ENCODE peak calls at places on chromosomes 12 and 14, in nine cellular contexts. R is stimulated activated CD8-positive, alpha-beta memory T cell treated with anti-CD3 and anti-CD28 coated beads, Interleukin-4, amount 100 ng/mL, for 1 hour; N is GM19239; F is naive thymus-derived CD8-positive, alpha-beta T cell; X is WTC11; S is NAMALWA; I is RCC 7860; L is lung; Y is stromal cell of bone marrow. P is an unnamed sample.
A peak's percentile ranks its signal among the peaks of the same experiment; 100 is the strongest.

GRCh38 chr12:28683371-28683770 is 465.7 kb upstream of the FAR2 start:
- DNase-seq in R (no peak), N (no peak), F (no peak), X (no peak), S (no peak), I (no peak), L (no peak), Y (no peak), P (no peak)

GRCh38 chr12:106096376-106096775 is 42.4 kb downstream of the NUAK1 start:
- DNase-seq in R (no peak), N (no peak), F (no peak), X (no peak), S (no peak), I (peak; percentile 33), L (no peak), Y (no peak), P (no peak)

GRCh38 chr14:88189040-88189839 is 133.8 kb downstream of the KCNK10 start:
- DNase-seq in R (no peak), N (peak; percentile 48), F (peak; percentile 30), X (peak; percentile 83), S (peak; percentile 79), I (peak; percentile 13), L (peak; percentile 79), Y (peak; percentile 69), P (peak; percentile 76)

GRCh38 chr12:62621239-62621638 is 154.6 kb downstream of the MON2 start:
- DNase-seq in R (no peak), N (no peak), F (no peak), X (no peak), S (no peak), I (no peak), L (no peak), Y (no peak), P (no peak)

GRCh38 chr14:32150392-32150791 is 51.5 kb upstream of the RNU6-7 start:
- DNase-seq in R (no peak), N (no peak), F (no peak), X (no peak), S (no peak), I (no peak), L (no peak), Y (no peak), P (no peak)

GRCh38 chr14:67622675-67623074 is 3.0 kb downstream of the ARG2 start:
- DNase-seq in R (no peak), N (no peak), F (no peak), X (peak; percentile 25), S (peak; percentile 52), I (peak; percentile 46), L (no peak), Y (peak; percentile 80), P (peak; percentile 67)

GRCh38 chr14:44564908-44565307 is 57.8 kb upstream of the FSCB start:
- DNase-seq in R (no peak), N (no peak), F (no peak), X (no peak), S (no peak), I (no peak), L (no peak), Y (peak; percentile 4), P (no peak)

GRCh38 chr12:10873374-10873773 is 10.7 kb downstream of the PRH1 start:
- DNase-seq in R (no peak), N (no peak), F (no peak), X (no peak), S (no peak), I (no peak), L (no peak), Y (no peak), P (peak; percentile 49)

GRCh38 chr14:22164616-22165015 is 424.4 kb downstream of the DAD1 start:
- DNase-seq in R (no peak), N (no peak), F (no peak), X (no peak), S (no peak), I (no peak), L (no peak), Y (no peak), P (no peak)

GRCh38 chr12:118980407-118981014 is 830 bp upstream of the SRRM4 start:
- DNase-seq in R (no peak), N (no peak), F (no peak), X (peak; percentile 67), S (no peak), I (no peak), L (no peak), Y (no peak), P (no peak)

GRCh38 chr14:42335918-42336317 is 729.2 kb downstream of the LRFN5 start:
- DNase-seq in R (no peak), N (no peak), F (no peak), X (no peak), S (no peak), I (no peak), L (no peak), Y (no peak), P (no peak)

GRCh38 chr14:100079606-100080005 is 14.4 kb downstream of the EVL start:
- DNase-seq in R (no peak), N (no peak), F (no peak), X (no peak), S (no peak), I (no peak), L (no peak), Y (no peak), P (no peak)

GRCh38 chr12:6843118-6843902 is 2.6 kb downstream of the GNB3 start:
- DNase-seq in R (no peak), N (no peak), F (no peak), X (peak; percentile 49), S (no peak), I (no peak), L (no peak), Y (no peak), P (no peak)

GRCh38 chr12:67887065-67887464 is 102.2 kb upstream of the IFNG-AS1 start:
- DNase-seq in R (no peak), N (no peak), F (no peak), X (no peak), S (no peak), I (no peak), L (no peak), Y (no peak), P (no peak)

GRCh38 chr14:61154606-61155005 is 126.5 kb downstream of the TMEM30B start:
- DNase-seq in R (no peak), N (no peak), F (no peak), X (no peak), S (no peak), I (no peak), L (no peak), Y (no peak), P (no peak)

GRCh38 chr14:56147980-56148901 is 30.0 kb downstream of the PELI2 start:
- DNase-seq in R (no peak), N (no peak), F (no peak), X (no peak), S (no peak), I (no peak), L (no peak), Y (no peak), P (no peak)

GRCh38 chr14:100278702-100279101 is 27.5 kb downstream of the SLC25A29 start:
- DNase-seq in R (no peak), N (no peak), F (no peak), X (no peak), S (no peak), I (peak; percentile 5), L (peak; percentile 60), Y (peak; percentile 32), P (peak; percentile 44)

GRCh38 chr12:79661629-79662028 is 29.1 kb downstream of the PAWR start:
- DNase-seq in R (no peak), N (no peak), F (no peak), X (no peak), S (no peak), I (no peak), L (no peak), Y (no peak), P (no peak)

GRCh38 chr14:76376001-76376404 is at the start of gene ESRRB:
- DNase-seq in R (no peak), N (no peak), F (no peak), X (peak; percentile 39), S (no peak), I (no peak), L (no peak), Y (no peak), P (no peak)

GRCh38 chr14:35435177-35435576 is 30.6 kb upstream of the NFKBIA start:
- DNase-seq in R (no peak), N (no peak), F (no peak), X (no peak), S (no peak), I (no peak), L (no peak), Y (no peak), P (no peak)

GRCh38 chr12:89844539-89844938 is 135.9 kb upstream of the ATP2B1 start:
- DNase-seq in R (no peak), N (no peak), F (no peak), X (no peak), S (no peak), I (no peak), L (no peak), Y (no peak), P (no peak)

GRCh38 chr14:100802766-100803693 is 22.9 kb upstream of the MEG3 start:
- DNase-seq in R (no peak), N (no peak), F (no peak), X (no peak), S (no peak), I (no peak), L (no peak), Y (no peak), P (no peak)

GRCh38 chr12:75437564-75437963 is 43.0 kb upstream of the GLIPR1 start:
- DNase-seq in R (no peak), N (no peak), F (peak; percentile 21), X (no peak), S (peak; percentile 28), I (no peak), L (no peak), Y (no peak), P (peak; percentile 18)

GRCh38 chr12:52532636-52533035 is 12.4 kb upstream of the KRT5 start:
- DNase-seq in R (no peak), N (no peak), F (no peak), X (no peak), S (no peak), I (no peak), L (no peak), Y (no peak), P (no peak)

GRCh38 chr12:44000309-44000952 is 164.6 kb downstream of the TMEM117 start:
- DNase-seq in R (no peak), N (peak; percentile 17), F (peak; percentile 26), X (peak; percentile 67), S (peak; percentile 81), I (peak; percentile 18), L (no peak), Y (peak; percentile 22), P (no peak)

P was measured in astrocyte of the cerebellum.